ENCODE peak calls at places on chromosomes 16 and 17, in four cellular contexts. H, I, Y and O are unnamed samples.

GRCh38 chr17:44362964-44363612 is 565 bp downstream of the FAM171A2 start:
- DNase-seq in H (no peak), Y (peak; percentile 66), I (peak; percentile 68), O (no peak)

GRCh38 chr16:50526796-50527195 is 21.4 kb upstream of the NKD1 start:
- DNase-seq in Y (peak; percentile 4), I (no peak), H (no peak), O (no peak)

GRCh38 chr16:24810951-24811843 is 34.6 kb upstream of the SLC5A11 start:
- DNase-seq in H (no peak), Y (no peak), I (no peak), O (no peak)

GRCh38 chr16:50195756-50196155 is 42.6 kb downstream of the TENT4B start:
- DNase-seq in Y (no peak), I (no peak), H (no peak), O (peak; percentile 32)

GRCh38 chr17:80703109-80703508 is 158.5 kb downstream of the RPTOR start:
- DNase-seq in Y (no peak), I (no peak), H (no peak), O (no peak)

GRCh38 chr17:75811174-75811573 is 26.6 kb downstream of the UNK start:
- DNase-seq in Y (no peak), I (no peak), H (no peak), O (no peak)

GRCh38 chr16:88454315-88455057 is 1.4 kb downstream of the ZFPM1 start:
- DNase-seq in H (no peak), Y (peak; percentile 61), I (peak; percentile 60), O (no peak)

GRCh38 chr17:4744999-4745969 is 5.6 kb upstream of the CXCL16 start:
- DNase-seq in Y (peak; percentile 82), I (no peak), H (no peak), O (no peak)

GRCh38 chr17:51640108-51640622 is 379.8 kb downstream of the UTP18 start:
- DNase-seq in H (peak; percentile 16), I (peak; percentile 84), Y (peak; percentile 65), O (no peak)

GRCh38 chr16:31215287-31216115 is 1.4 kb downstream of the PYDC1 start:
- DNase-seq in Y (peak; percentile 86), H (peak; percentile 39), I (peak; percentile 91), O (peak; percentile 55)

DNA sequence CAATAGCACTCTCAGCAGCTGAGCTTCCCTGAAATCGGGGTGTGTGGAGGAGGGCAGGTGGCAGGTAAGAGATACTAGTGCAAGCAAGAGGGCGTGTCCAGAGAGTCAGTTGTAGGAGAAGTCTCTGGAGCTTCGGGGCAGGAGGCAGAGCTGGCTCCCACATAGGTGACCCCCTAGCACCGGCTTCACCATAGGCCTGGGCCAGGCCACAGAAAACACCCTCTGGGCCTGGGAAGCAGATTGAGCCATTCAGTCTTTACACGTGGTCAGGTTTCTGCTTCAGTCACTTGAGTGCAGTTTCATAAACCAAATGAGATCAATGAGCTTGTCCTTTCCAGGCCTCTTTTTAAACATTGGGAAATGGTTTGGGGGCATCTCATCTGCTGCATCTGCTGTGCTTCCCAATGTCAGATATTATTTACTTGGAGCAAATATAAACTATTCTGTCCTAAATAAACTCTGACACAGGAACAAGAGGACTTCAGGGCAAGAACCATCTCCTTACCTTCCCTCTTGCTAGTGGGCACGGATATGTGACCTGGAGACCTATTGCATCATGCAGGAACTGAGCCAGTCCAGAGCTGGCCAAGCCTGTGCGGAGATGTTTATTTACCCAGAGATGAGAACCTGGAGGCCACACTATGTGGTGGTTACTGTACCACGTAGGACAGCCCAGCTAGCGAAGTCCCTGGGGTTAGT is 16.1 kb downstream of the CCR7 start:
- DNase-seq in I (peak; percentile 82), H (peak; percentile 96), Y (no peak), O (peak; percentile 98)
- TF ChIP-seq USF2 in I (no peak), H (peak; percentile 18), Y (no peak), O (no peak)

DNA sequence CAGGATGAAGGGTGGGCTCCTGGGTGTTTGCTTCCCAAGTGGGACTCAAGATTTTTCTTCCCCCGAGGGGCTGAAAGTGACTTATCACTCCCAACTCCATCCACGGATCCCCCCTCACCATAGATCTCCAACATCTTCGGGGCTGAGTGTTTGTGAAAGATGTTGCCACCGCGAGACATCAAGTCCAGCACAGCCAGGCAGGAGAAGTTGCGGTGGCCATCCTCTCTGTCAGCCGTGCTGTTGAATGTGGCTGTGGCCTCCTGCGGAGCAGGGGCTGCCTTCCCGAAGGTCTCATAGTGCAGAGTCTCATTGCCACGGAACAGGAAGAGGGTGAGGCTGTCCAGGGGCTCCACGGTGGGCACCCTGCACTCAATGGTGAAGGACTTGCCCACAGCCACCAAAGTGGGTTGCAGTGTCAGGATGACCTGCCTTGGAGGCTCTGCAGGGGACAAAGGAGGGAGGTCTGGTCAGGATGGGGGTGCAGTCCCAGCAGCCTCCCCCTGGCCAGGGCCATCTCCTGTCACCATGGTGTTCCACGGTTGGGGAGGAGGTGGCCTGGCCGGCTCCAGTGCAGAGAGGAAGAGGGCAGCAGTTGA is 5.5 kb downstream of the PRR29 start:
- DNase-seq in I (no peak), H (no peak), Y (peak; percentile 20), O (no peak)
- TF ChIP-seq USF2 in I (no peak), H (no peak), Y (no peak), O (no peak)

DNA sequence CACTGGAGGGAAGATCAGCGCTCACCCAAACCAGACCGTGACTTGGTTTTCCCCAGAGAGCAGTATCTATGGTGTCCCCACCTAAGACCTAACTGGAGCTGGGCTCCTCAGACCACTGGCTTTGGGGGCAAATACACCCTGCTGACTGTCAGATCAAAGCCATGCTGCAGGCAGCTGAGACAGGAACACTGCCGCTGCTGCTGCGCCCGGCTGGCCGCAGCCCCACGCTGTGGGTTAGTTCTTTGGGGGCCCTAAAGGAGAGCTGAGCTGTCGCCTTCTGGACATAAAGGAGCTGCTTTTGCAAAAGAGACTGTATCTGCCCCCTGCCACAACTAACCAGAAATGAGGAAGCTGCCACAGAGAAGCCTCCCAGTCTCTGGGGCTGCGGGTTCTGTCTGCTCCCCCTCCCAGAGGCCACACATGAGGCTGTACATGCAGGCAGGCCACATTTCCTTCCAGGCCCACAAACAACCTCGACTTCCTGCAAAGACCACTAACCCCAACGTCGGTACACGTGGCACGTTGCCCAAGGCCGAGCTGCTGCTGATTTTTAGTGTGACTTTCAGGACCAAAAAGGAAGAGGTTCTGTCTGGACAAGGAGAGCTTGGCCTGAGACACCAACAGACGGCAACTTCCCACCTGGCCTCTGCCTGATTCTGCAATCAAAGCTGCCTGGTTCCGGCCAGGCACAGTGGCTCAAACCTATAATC is 18.2 kb upstream of the ABR start:
- DNase-seq in H (no peak), I (no peak), Y (no peak), O (no peak)
- TF ChIP-seq USF2 in H (no peak), I (no peak), Y (no peak), O (no peak)

DNA sequence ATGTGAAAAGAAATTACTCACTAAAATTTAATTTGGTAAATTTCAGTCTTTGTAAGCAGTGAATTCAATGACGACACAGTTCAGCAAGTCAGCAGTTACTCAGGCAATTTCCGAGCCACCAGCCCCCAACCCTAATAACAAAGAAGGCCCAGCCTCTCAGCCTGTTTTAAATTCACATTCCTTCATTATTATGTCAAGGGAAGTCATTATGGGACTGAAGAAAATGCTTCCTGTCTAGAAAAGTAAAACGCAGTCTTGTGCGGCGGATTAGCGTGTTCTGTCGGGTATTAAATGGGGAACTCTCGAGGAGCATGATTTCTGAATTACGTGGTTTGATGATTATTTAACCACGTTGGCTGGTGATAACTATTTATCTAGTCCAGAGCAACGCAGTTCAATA is 177.6 kb downstream of the AIPL1 start:
- DNase-seq in Y (no peak), I (no peak), H (no peak), O (peak; percentile 16)
- TF ChIP-seq USF2 in Y (no peak), I (no peak), H (no peak), O (no peak)

GRCh38 chr16:21336231-21336630 is 58.1 kb upstream of the CRYM start:
- DNase-seq in Y (no peak), H (no peak), I (no peak), O (peak; percentile 57)
- TF ChIP-seq USF2 in Y (no peak), H (no peak), I (no peak), O (no peak)

DNA sequence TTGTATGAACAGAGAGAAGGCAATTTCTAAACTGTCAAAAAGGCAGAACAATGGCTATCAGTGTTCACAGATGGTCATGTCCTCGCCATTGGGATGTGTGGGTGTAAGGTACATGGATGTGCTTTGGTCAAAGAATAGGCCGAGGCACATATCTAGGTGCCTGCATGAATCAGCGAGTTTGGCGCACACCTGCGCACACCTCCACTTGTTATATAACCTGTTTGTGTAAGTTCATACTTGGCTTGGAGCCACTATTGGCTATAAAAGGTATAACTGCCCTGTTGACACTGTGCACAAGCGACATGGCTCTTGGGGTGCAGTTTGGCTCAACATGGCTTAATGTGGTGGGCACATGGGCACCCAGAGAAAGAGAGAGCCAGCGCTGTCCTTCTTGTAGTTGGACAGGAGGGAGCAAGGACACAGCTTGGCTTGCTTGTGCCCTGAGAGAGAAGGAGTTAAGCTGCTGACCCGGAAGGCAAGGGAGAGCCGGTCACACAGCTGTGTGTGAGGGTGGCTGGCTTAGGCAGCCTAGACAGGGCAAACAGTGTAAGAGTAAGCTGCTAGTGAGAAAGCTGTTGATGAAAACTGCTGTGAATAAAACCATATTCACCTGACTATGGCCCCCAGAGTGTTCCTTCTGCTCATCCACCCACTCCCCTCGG is 499.1 kb downstream of the KCNJ2 start:
- DNase-seq in H (no peak), I (no peak), Y (no peak), O (no peak)
- TF ChIP-seq USF2 in H (no peak), I (no peak), Y (no peak), O (no peak)